ENCODE peak calls at places on chromosomes 1 and 21, in six cellular contexts. P is IMR-90, X is coronary artery, E is progenitor cell of endocrine pancreas, K is H1, J is omental fat pad. H is an unnamed sample.
A peak's percentile ranks its signal among the peaks of the same experiment; 100 is the strongest.

GRCh38 chr1:74895411-74895810 is 162.5 kb downstream of the TYW3 start:
- DNase-seq in P (no peak), X (no peak), E (no peak), K (no peak), J (no peak), H (no peak)

GRCh38 chr1:228073870-228074545 is 8.5 kb upstream of the ARF1 start:
- DNase-seq in P (no peak), X (no peak), E (no peak), K (no peak), J (no peak), H (no peak)

GRCh38 chr1:46171872-46172271 is 3.0 kb upstream of the TSPAN1 start:
- DNase-seq in P (no peak), X (no peak), E (peak; percentile 25), K (no peak), J (no peak), H (peak; percentile 10)

GRCh38 chr1:105641407-105641806 is 1415.1 kb upstream of the PRMT6 start:
- DNase-seq in P (no peak), X (no peak), E (no peak), K (no peak), J (no peak), H (no peak)

GRCh38 chr1:45359882-45360513 is 19.8 kb upstream of the MUTYH start:
- DNase-seq in P (peak; percentile 77), X (no peak), E (no peak), K (no peak), J (no peak), H (no peak)

GRCh38 chr1:8947127-8947691 is 1.5 kb downstream of the CA6 start:
- DNase-seq in P (no peak), X (no peak), E (no peak), K (no peak), J (no peak), H (no peak)

GRCh38 chr1:234139966-234140365 is 233.3 kb upstream of the COA6 start:
- DNase-seq in P (peak; percentile 92), X (no peak), E (no peak), K (no peak), J (no peak), H (no peak)

GRCh38 chr1:66532798-66533783 is 862 bp upstream of the SGIP1 start:
- DNase-seq in P (peak; percentile 98), X (peak; percentile 74), E (no peak), K (no peak), J (no peak), H (no peak)

GRCh38 chr1:77378723-77379533 is 97.1 kb downstream of the AK5 start:
- DNase-seq in P (peak; percentile 74), X (no peak), E (no peak), K (no peak), J (no peak), H (no peak)

GRCh38 chr1:11473635-11474034 is 5.3 kb upstream of the DISP3 start:
- DNase-seq in P (peak; percentile 5), X (no peak), E (peak; percentile 52), K (no peak), J (no peak), H (no peak)

GRCh38 chr21:25582888-25583287 is 24.4 kb downstream of the MRPL39 start:
- DNase-seq in P (no peak), X (no peak), E (no peak), K (no peak), J (no peak), H (no peak)

GRCh38 chr1:1833456-1833855 is 55.2 kb upstream of the NADK start:
- DNase-seq in P (no peak), X (no peak), E (no peak), K (no peak), J (no peak), H (no peak)

GRCh38 chr1:218475699-218476098 is 130.6 kb downstream of the TGFB2 start:
- DNase-seq in P (no peak), X (no peak), E (no peak), K (no peak), J (no peak), H (no peak)

GRCh38 chr1:218476385-218476784 is 131.2 kb downstream of the TGFB2 start:
- DNase-seq in P (peak; percentile 88), X (no peak), E (no peak), K (no peak), J (no peak), H (no peak)

GRCh38 chr1:218474089-218474488 is 129.0 kb downstream of the TGFB2 start:
- DNase-seq in P (no peak), X (no peak), E (no peak), K (no peak), J (no peak), H (no peak)

GRCh38 chr1:218473527-218473926 is 128.4 kb downstream of the TGFB2 start:
- DNase-seq in P (peak; percentile 73), X (no peak), E (no peak), K (no peak), J (no peak), H (no peak)

GRCh38 chr1:218475275-218475674 is 130.1 kb downstream of the TGFB2 start:
- DNase-seq in P (peak; percentile 26), X (no peak), E (no peak), K (no peak), J (no peak), H (no peak)
- TF ChIP-seq CTCF in P (no peak), X (no peak), E (no peak), K (no peak), J (no peak), H (no peak)

DNA sequence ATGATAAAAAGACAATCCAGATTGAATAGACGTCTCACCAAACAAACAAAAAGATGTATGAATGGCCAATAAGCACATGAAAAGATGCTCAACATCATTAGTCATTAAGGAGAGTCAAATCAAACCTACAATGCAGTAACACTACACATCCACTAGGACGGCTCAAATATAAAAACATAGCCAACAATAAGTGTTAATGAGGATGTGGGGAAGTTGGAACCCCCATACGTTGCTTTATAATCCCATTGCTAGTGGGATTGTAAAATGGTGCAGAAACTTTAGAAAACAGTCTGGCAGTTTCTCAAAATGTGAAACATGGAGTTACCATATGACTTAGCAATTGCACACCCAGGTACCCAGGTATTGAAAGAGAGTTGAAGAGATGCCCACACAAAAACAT is 14.7 kb upstream of the IL24 start:
- DNase-seq in P (no peak), X (no peak), E (no peak), K (no peak), J (no peak), H (no peak)
- TF ChIP-seq CTCF in P (no peak), X (no peak), E (peak; percentile 21), K (peak; percentile 14), J (no peak), H (no peak)

GRCh38 chr1:38208720-38209632 is 162.4 kb upstream of the POU3F1 start:
- DNase-seq in P (no peak), X (no peak), E (no peak), K (no peak), J (no peak), H (no peak)
- TF ChIP-seq CTCF in P (no peak), X (no peak), E (no peak), K (peak; percentile 18), J (no peak), H (no peak)

GRCh38 chr1:224769987-224770693 is 154.0 kb downstream of the CNIH3 start:
- DNase-seq in P (peak; percentile 74), X (no peak), E (no peak), K (no peak), J (no peak), H (no peak)

GRCh38 chr1:224768971-224769370 is 152.9 kb downstream of the CNIH3 start:
- DNase-seq in P (no peak), X (no peak), E (no peak), K (no peak), J (no peak), H (no peak)

GRCh38 chr1:224779491-224780020 is 149.9 kb upstream of the DNAH14 start:
- DNase-seq in P (no peak), X (no peak), E (no peak), K (no peak), J (no peak), H (no peak)

GRCh38 chr1:224773646-224774045 is 155.8 kb upstream of the DNAH14 start:
- DNase-seq in P (no peak), X (no peak), E (no peak), K (no peak), J (no peak), H (no peak)

GRCh38 chr1:224774378-224774777 is 155.1 kb upstream of the DNAH14 start:
- DNase-seq in P (no peak), X (no peak), E (no peak), K (no peak), J (no peak), H (no peak)
- TF ChIP-seq CTCF in P (no peak), X (no peak), E (no peak), K (peak; percentile 73), J (no peak), H (no peak)

DNA sequence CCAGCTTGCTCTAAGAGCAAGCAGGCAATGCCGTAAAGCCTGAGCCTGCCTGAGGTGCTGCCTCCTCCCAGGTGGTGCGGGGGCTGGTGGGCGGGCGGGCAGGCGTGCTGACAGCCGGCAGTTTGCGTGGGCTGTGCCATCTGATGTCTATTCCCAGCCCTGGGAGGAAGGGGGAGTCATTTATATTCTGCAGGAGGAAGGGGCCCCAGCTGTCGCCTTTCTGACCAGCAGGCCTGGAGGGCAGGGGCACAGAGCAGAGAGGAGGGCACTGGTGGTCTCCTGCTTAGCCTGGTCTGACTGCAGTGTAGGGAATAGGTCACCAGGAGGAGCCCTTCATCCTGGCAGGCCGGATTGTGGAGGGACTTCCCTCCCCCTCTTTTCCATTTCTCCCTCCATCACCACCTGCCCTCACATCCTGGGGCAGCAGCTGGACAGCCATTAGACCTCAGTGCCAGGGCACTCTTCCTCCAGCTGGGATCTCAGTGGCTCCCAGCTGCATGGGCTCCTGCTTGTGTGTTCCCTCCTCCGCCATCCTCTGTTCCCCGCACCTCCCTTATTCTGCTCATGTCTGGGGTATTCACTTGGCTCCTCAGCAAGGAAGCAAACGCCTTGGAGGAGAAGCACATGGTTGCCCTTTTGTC is 4.4 kb downstream of the CYB561D1 start:
- DNase-seq in P (peak; percentile 46), X (no peak), E (peak; percentile 28), K (no peak), J (no peak), H (no peak)
- TF ChIP-seq CTCF in P (peak; percentile 70), X (no peak), E (peak; percentile 64), K (peak; percentile 87), J (no peak), H (peak; percentile 53)

H was measured in D721Med.